ENCODE peak calls at places on chromosomes 7 and 10, in six cellular contexts. O is NCI-H774; X is activated T-helper 1 cell treated with anti-CD3 and anti-CD28 coated beads, Interleukin-12 subunit alpha, Interleukin-12 subunit beta, Interleukin-2, Interleukin-4 antibody, amounts not matched to agents 30 ng/mL and 10 ng/mL and 1 ng/mL, durations not matched to agents 14 hours and 24 hours and 36 hours; C is NCI-H1436 treated with DMSO at 0.1 percent for 48 hours; Q is CD14-positive monocyte; H is T follicular helper cell. V is an unnamed sample.
A peak's percentile ranks its signal among the peaks of the same experiment; 100 is the strongest.

GRCh38 chr10:119362122-119362521 is 154.8 kb downstream of the GRK5 start:
- DNase-seq in Q (no peak), C (no peak), O (no peak), X (no peak), H (no peak), V (no peak)

GRCh38 chr7:15780271-15780670 is 93.8 kb upstream of the MEOX2 start:
- DNase-seq in O (no peak), Q (no peak), C (no peak), H (no peak), X (no peak), V (no peak)

GRCh38 chr7:20351901-20352300 is 21.2 kb downstream of the ITGB8 start:
- DNase-seq in Q (no peak), X (no peak), C (no peak), O (no peak), H (no peak), V (no peak)

GRCh38 chr10:114289096-114289436 is 50.0 kb downstream of the VWA2 start:
- DNase-seq in O (no peak), C (no peak), H (no peak), Q (no peak), X (no peak), V (no peak)

GRCh38 chr10:32360241-32360640 is 13.3 kb upstream of the EPC1 start:
- DNase-seq in O (no peak), H (no peak), Q (no peak), C (no peak), X (no peak), V (no peak)

GRCh38 chr7:80608292-80608691 is 30.1 kb upstream of the CD36 start:
- DNase-seq in H (no peak), C (no peak), Q (no peak), X (no peak), O (no peak), V (no peak)

GRCh38 chr10:18713077-18713476 is 53.8 kb downstream of the ARL5B start:
- DNase-seq in C (no peak), Q (no peak), H (no peak), X (no peak), O (no peak), V (peak; percentile 50)

GRCh38 chr10:24518981-24519597 is 204.6 kb downstream of the ARHGAP21 start:
- DNase-seq in O (peak; percentile 24), H (no peak), X (peak; percentile 17), C (no peak), Q (no peak), V (peak; percentile 28)

GRCh38 chr10:11959966-11960365 is 82.6 kb downstream of the UPF2 start:
- DNase-seq in C (no peak), H (no peak), O (no peak), Q (no peak), X (no peak), V (no peak)

V was measured in amniotic stem cell.